ENCODE peak calls at places on chromosomes 7 and 10, in nine cellular contexts. H, Z, F, C, R, I, Q, V and Y are unnamed samples. For H3K4me1, the result is how much of the 10 kb centered on the place peaks cover.

GRCh38 chr10:110782616-110783015 is 89.1 kb upstream of the PDCD4 start:
- DNase-seq in H (no peak), Z (no peak), F (no peak), C (no peak), R (no peak), I (no peak), Q (no peak), V (no peak), Y (no peak)

GRCh38 chr7:131381069-131381838 is 53.6 kb downstream of the MKLN1 start:
- DNase-seq in H (no peak), Z (no peak), F (peak), C (no peak), R (no peak), I (no peak), Q (no peak), V (no peak), Y (no peak)

GRCh38 chr7:924541-925231 is 29.8 kb downstream of the ADAP1 start:
- DNase-seq in H (peak), Z (peak), F (no peak), C (peak), R (peak), I (no peak), Q (peak), V (no peak), Y (peak)

GRCh38 chr10:77391605-77392235 is 245.9 kb downstream of the KCNMA1 start:
- DNase-seq in H (peak), Z (peak), F (peak), C (peak), R (peak), I (peak), Q (peak), V (peak), Y (peak)

GRCh38 chr7:125010540-125010939 is 80.9 kb upstream of the POT1 start:
- DNase-seq in H (no peak), Z (no peak), F (no peak), C (no peak), R (no peak), I (no peak), Q (no peak), V (no peak), Y (no peak)

GRCh38 chr7:29013931-29014330 is 55.8 kb upstream of the TRIL start:
- DNase-seq in H (no peak), Z (no peak), F (no peak), C (no peak), R (no peak), I (no peak), Q (no peak), V (no peak), Y (no peak)

GRCh38 chr10:54434782-54435181 is 366.2 kb downstream of the PCDH15 start:
- DNase-seq in H (no peak), Z (no peak), F (no peak), C (no peak), R (no peak), I (no peak), Q (no peak), V (no peak), Y (no peak)

GRCh38 chr7:1169409-1170368 is 9.7 kb upstream of the ZFAND2A start:
- DNase-seq in H (peak), Z (peak), F (peak), C (peak), R (peak), I (peak), Q (peak), V (peak), Y (peak)

GRCh38 chr7:104007614-104008013 is 18.2 kb upstream of the RELN start:
- DNase-seq in H (no peak), Z (no peak), F (no peak), C (no peak), R (no peak), I (no peak), Q (no peak), V (no peak), Y (no peak)

GRCh38 chr10:29479081-29479917 is 155.5 kb downstream of the SVIL start:
- DNase-seq in H (no peak), Z (no peak), F (peak), C (no peak), R (no peak), I (no peak), Q (no peak), V (peak), Y (no peak)

GRCh38 chr10:48507494-48507893 is 97.4 kb downstream of the ARHGAP22 start:
- DNase-seq in H (no peak), Z (no peak), F (no peak), C (no peak), R (no peak), I (no peak), Q (no peak), V (no peak), Y (peak)

GRCh38 chr10:48509974-48510692 is 94.7 kb downstream of the ARHGAP22 start:
- DNase-seq in H (no peak), Z (no peak), F (no peak), C (no peak), R (no peak), I (peak), Q (no peak), V (peak), Y (peak)

GRCh38 chr10:48506147-48506917 is 98.5 kb downstream of the ARHGAP22 start:
- DNase-seq in H (no peak), Z (no peak), F (peak), C (no peak), R (no peak), I (no peak), Q (no peak), V (peak), Y (peak)

GRCh38 chr10:48509061-48509772 is 95.7 kb downstream of the ARHGAP22 start:
- DNase-seq in H (no peak), Z (no peak), F (no peak), C (no peak), R (no peak), I (no peak), Q (no peak), V (no peak), Y (peak)

GRCh38 chr10:48507933-48508830 is 96.7 kb downstream of the ARHGAP22 start:
- DNase-seq in H (peak), Z (peak), F (no peak), C (no peak), R (peak), I (no peak), Q (peak), V (no peak), Y (peak)
- H3K27ac ChIP-seq in H (no peak), Z (no peak), F (no peak), C (no peak), R (no peak), I (no peak), Q (no peak), V (no peak), Y (no peak)

GRCh38 chr10:11693376-11693775 is 48.8 kb upstream of the ECHDC3 start:
- DNase-seq in H (no peak), Z (no peak), F (no peak), C (no peak), R (no peak), I (no peak), Q (no peak), V (no peak), Y (no peak)
- H3K4me1 ChIP-seq in H (under half), Z (under half), F (under half), C (under half), R (under half), I (under half), Q (under half), V (under half), Y (under half)

GRCh38 chr10:113663142-113663541 is 699 bp downstream of the NRAP start:
- DNase-seq in H (no peak), Z (no peak), F (no peak), C (no peak), R (no peak), I (no peak), Q (no peak), V (no peak), Y (no peak)
- H3K27ac ChIP-seq in H (peak), Z (no peak), F (no peak), C (no peak), R (peak), I (no peak), Q (no peak), V (no peak), Y (no peak)

DNA sequence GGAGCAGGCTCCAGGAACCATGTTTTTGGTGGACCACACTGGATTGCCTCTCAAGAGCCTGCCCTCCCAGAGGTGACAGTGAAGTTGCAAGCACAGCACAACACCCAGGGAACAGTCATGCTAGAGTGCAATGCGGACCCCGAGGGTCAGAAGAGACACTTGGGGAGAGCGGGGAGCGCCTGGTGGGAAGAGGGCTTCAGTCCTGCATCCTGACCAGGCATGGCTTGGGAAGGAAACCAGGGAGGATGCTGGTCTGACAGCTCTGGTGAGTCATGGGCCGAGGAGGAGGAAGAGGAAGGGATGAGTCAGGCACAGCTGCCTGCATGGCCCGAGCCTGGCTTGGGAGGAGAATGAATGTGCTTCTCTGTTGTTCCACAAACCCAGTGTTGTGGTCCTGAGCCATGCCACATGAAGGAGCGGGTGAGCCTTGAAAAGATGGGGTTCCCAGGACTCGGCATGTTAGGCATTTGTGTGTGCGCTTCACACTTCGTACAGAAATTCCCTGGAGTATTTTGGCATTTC is 29.5 kb upstream of the ANKRD2 start:
- DNase-seq in H (peak), Z (peak), F (peak), C (peak), R (peak), I (no peak), Q (peak), V (no peak), Y (peak)
- H3K4me1 ChIP-seq in H (half or more), Z (half or more), F (half or more), C (under half), R (half or more), I (under half), Q (under half), V (under half), Y (under half)

GRCh38 chr10:1110674-1111119 is 54.5 kb downstream of the WDR37 start:
- DNase-seq in H (no peak), Z (no peak), F (no peak), C (no peak), R (no peak), I (no peak), Q (peak), V (no peak), Y (no peak)
- H3K27ac ChIP-seq in H (no peak), Z (no peak), F (peak), C (peak), R (no peak), I (peak), Q (no peak), V (no peak), Y (peak)

GRCh38 chr10:16562891-16563290 is 41.2 kb upstream of the C1QL3 start:
- DNase-seq in H (no peak), Z (no peak), F (no peak), C (no peak), R (no peak), I (no peak), Q (no peak), V (no peak), Y (no peak)
- H3K4me1 ChIP-seq in H (under half), Z (under half), F (under half), C (under half), R (under half), I (under half), Q (under half), V (under half), Y (under half)

DNA sequence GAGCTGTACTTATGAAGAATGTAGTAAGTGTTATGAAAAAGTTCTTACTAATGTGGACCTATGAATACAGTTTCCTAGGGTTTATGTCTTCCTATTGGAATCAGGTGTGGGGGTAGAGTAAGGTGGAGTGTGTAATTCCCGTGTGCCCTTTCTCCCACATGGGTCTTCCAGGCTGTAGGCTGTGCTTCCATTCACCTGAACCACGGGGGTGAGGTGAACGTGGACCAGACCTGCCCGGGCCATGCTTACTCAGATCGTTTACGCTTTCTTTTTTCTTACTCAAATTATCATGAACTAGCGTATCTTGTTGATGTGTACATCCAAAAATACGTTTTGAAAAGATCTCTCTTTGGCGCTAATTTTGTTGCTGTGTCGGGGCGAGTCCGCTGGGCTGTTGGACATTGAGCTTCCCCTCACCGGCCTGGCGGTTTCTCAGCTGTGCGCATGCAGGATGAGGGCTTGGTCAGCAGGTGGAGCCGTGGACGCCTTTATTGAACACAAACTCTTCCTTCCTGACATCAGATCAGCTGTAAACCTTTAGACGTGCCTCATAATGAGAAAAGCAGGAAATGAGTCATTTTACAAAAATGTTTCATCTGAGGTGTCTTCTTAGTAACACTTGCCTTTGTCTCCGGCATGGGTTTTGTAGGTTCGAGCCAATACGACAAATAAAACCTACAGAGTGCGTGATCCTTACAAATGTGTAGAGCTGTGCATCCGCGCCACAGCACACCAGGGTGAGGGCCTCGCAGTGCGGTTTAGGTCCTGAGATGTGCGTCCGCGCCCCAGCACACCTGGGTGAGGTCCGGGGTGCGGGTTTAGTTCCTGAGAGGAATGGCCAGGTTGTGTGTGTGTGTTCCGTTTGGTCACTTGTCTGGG is 53.8 kb downstream of the WDR37 start:
- DNase-seq in H (no peak), Z (no peak), F (peak), C (peak), R (peak), I (peak), Q (peak), V (peak), Y (peak)
- H3K27ac ChIP-seq in H (no peak), Z (no peak), F (peak), C (peak), R (no peak), I (peak), Q (no peak), V (no peak), Y (peak)

GRCh38 chr10:43407576-43408330 is 1.2 kb downstream of the HNRNPF start:
- DNase-seq in H (peak), Z (peak), F (peak), C (peak), R (peak), I (peak), Q (peak), V (peak), Y (peak)

GRCh38 chr10:43408710-43409384 is at the start of gene HNRNPF:
- DNase-seq in H (peak), Z (peak), F (peak), C (peak), R (peak), I (peak), Q (peak), V (peak), Y (peak)

GRCh38 chr10:43408331-43408709 is 666 bp downstream of the HNRNPF start:
- DNase-seq in H (no peak), Z (peak), F (no peak), C (peak), R (peak), I (peak), Q (no peak), V (no peak), Y (no peak)

GRCh38 chr10:43409385-43410109 is 561 bp upstream of the HNRNPF start:
- DNase-seq in H (peak), Z (no peak), F (no peak), C (peak), R (peak), I (no peak), Q (peak), V (no peak), Y (peak)

GRCh38 chr10:43407148-43407575 is 1.8 kb downstream of the HNRNPF start:
- DNase-seq in H (peak), Z (peak), F (peak), C (peak), R (peak), I (peak), Q (peak), V (peak), Y (peak)
- H3K4me1 ChIP-seq in H (half or more), Z (under half), F (under half), C (under half), R (under half), I (under half), Q (under half), V (half or more), Y (under half)

GRCh38 chr7:35248576-35249536 is 5.0 kb downstream of the TBX20 start:
- DNase-seq in H (peak), Z (no peak), F (no peak), C (no peak), R (no peak), I (peak), Q (peak), V (no peak), Y (no peak)

GRCh38 chr7:35250452-35250851 is 3.4 kb downstream of the TBX20 start:
- DNase-seq in H (no peak), Z (no peak), F (no peak), C (no peak), R (no peak), I (no peak), Q (no peak), V (no peak), Y (no peak)

GRCh38 chr7:35251606-35252310 is 2.1 kb downstream of the TBX20 start:
- DNase-seq in H (no peak), Z (no peak), F (no peak), C (no peak), R (no peak), I (peak), Q (peak), V (no peak), Y (no peak)

GRCh38 chr7:35250941-35251340 is 3.0 kb downstream of the TBX20 start:
- DNase-seq in H (no peak), Z (no peak), F (no peak), C (no peak), R (no peak), I (no peak), Q (no peak), V (no peak), Y (no peak)

GRCh38 chr7:35249537-35249907 is 4.4 kb downstream of the TBX20 start:
- DNase-seq in H (no peak), Z (no peak), F (no peak), C (no peak), R (no peak), I (peak), Q (peak), V (no peak), Y (no peak)
- H3K27ac ChIP-seq in H (peak), Z (no peak), F (no peak), C (no peak), R (peak), I (no peak), Q (peak), V (no peak), Y (no peak)